ENCODE peak calls at places on chromosomes 13 and 19, in five cellular contexts. J, K, F, Q and Z are unnamed samples.
A peak's percentile ranks its signal among the peaks of the same experiment; 100 is the strongest.

GRCh38 chr13:32454886-32455593 is 27.1 kb upstream of the N4BP2L1 start:
- DNase-seq in K (no peak), F (no peak), Q (no peak), J (no peak), Z (no peak)

GRCh38 chr19:1123381-1123780 is 19.6 kb downstream of the GPX4 start:
- DNase-seq in J (no peak), Q (no peak), F (no peak), K (no peak), Z (no peak)

GRCh38 chr19:5789886-5790572 is 934 bp downstream of the DUS3L start:
- DNase-seq in Q (peak; percentile 50), F (no peak), J (no peak), K (no peak), Z (peak; percentile 80)

GRCh38 chr13:63696055-63696454 is 2280.4 kb upstream of the PCDH20 start:
- DNase-seq in F (no peak), K (no peak), J (no peak), Q (no peak), Z (no peak)

GRCh38 chr19:22332924-22333323 is 46.7 kb downstream of the ZNF729 start:
- DNase-seq in K (no peak), Q (no peak), J (no peak), F (no peak), Z (no peak)

GRCh38 chr13:94268661-94269060 is 210.8 kb downstream of the DCT start:
- DNase-seq in F (no peak), Q (no peak), K (no peak), J (no peak), Z (peak; percentile 84)

GRCh38 chr13:44052843-44053607 is 173.3 kb downstream of the LACC1 start:
- DNase-seq in F (no peak), Q (no peak), J (no peak), K (peak; percentile 27), Z (no peak)

GRCh38 chr13:109397285-109397684 is 389.1 kb downstream of the IRS2 start:
- DNase-seq in J (no peak), K (no peak), F (no peak), Q (no peak), Z (no peak)

GRCh38 chr13:71525004-71525403 is 342.0 kb downstream of the DACH1 start:
- DNase-seq in Q (no peak), K (no peak), J (no peak), F (no peak), Z (no peak)

GRCh38 chr19:1690570-1691307 is 38.3 kb upstream of the TCF3 start:
- DNase-seq in K (peak; percentile 57), J (no peak), Q (no peak), F (peak; percentile 90), Z (peak; percentile 82)

GRCh38 chr13:100673831-100674362 is 698 bp downstream of the TMTC4 start:
- DNase-seq in Q (no peak), K (peak; percentile 46), J (peak; percentile 28), F (no peak), Z (peak; percentile 98)

GRCh38 chr13:95185311-95185710 is 115.9 kb downstream of the ABCC4 start:
- DNase-seq in Q (no peak), F (no peak), K (no peak), J (no peak), Z (no peak)

GRCh38 chr13:80716610-80717081 is 375.7 kb upstream of the SPRY2 start:
- DNase-seq in K (no peak), F (no peak), Q (no peak), J (no peak), Z (no peak)

GRCh38 chr13:89066868-89067466 is 1395.8 kb downstream of the SLITRK5 start:
- DNase-seq in K (peak; percentile 40), J (peak; percentile 38), Q (peak; percentile 5), F (peak; percentile 19), Z (no peak)

GRCh38 chr13:27183561-27184147 is 12.0 kb upstream of the USP12 start:
- DNase-seq in Q (no peak), J (no peak), K (no peak), F (no peak), Z (no peak)

GRCh38 chr19:12090807-12091206 is 26.3 kb downstream of the ZNF844 start:
- DNase-seq in J (no peak), K (peak; percentile 46), F (peak; percentile 58), Q (peak; percentile 17), Z (peak; percentile 89)

GRCh38 chr13:112634102-112634501 is 46.1 kb upstream of the TUBGCP3 start:
- DNase-seq in Q (no peak), F (no peak), J (no peak), K (no peak), Z (no peak)

GRCh38 chr13:25001807-25002206 is 94.1 kb upstream of the PABPC3 start:
- DNase-seq in Q (no peak), F (no peak), K (no peak), J (no peak), Z (no peak)

GRCh38 chr19:13693933-13694332 is 70.4 kb upstream of the MRI1 start:
- DNase-seq in Q (no peak), J (no peak), K (no peak), F (no peak), Z (no peak)

GRCh38 chr19:17309962-17310461 is 649 bp downstream of the DDA1 start:
- DNase-seq in F (no peak), K (no peak), Q (no peak), J (no peak), Z (peak; percentile 92)

GRCh38 chr13:113595131-113595530 is 10.6 kb downstream of the TFDP1 start:
- DNase-seq in K (no peak), J (no peak), F (no peak), Q (no peak), Z (peak; percentile 68)

GRCh38 chr13:37448072-37448471 is 150.5 kb downstream of the POSTN start:
- DNase-seq in J (no peak), F (no peak), Q (no peak), K (no peak), Z (no peak)

GRCh38 chr19:50803633-50804419 is 13.6 kb downstream of the ACP4 start:
- DNase-seq in Q (no peak), F (peak; percentile 79), K (no peak), J (no peak), Z (peak; percentile 73)

GRCh38 chr19:40609561-40610395 is 8.6 kb downstream of the LTBP4 start:
- DNase-seq in K (peak; percentile 80), J (peak; percentile 88), Q (no peak), F (peak; percentile 99), Z (peak; percentile 100)

GRCh38 chr19:51808333-51808986 is 13.5 kb downstream of the FPR3 start:
- DNase-seq in J (no peak), F (peak; percentile 7), Q (no peak), K (no peak), Z (no peak)

GRCh38 chr19:11034449-11035213 is 54.6 kb upstream of the LDLR start:
- DNase-seq in J (no peak), K (no peak), F (no peak), Q (no peak), Z (no peak)

GRCh38 chr19:52248256-52248655 is 21.1 kb upstream of the ZNF766 start:
- DNase-seq in K (no peak), F (peak; percentile 34), J (peak; percentile 16), Q (no peak), Z (peak; percentile 65)

GRCh38 chr19:55704494-55705245 is 29.6 kb downstream of the EPN1 start:
- DNase-seq in J (no peak), K (no peak), F (no peak), Q (no peak), Z (peak; percentile 72)

GRCh38 chr13:39040206-39040605 is 1.9 kb downstream of the NHLRC3 start:
- DNase-seq in Q (no peak), F (no peak), K (no peak), J (no peak), Z (no peak)

GRCh38 chr13:100089633-100090032 is 740 bp downstream of the PCCA start:
- DNase-seq in J (no peak), Q (no peak), K (no peak), F (no peak), Z (peak; percentile 71)

GRCh38 chr19:51931921-51932320 is 4.6 kb downstream of the ZNF613 start:
- DNase-seq in Q (no peak), J (no peak), F (no peak), K (no peak), Z (no peak)

GRCh38 chr19:21694171-21694906 is 73.0 kb downstream of the ZNF100 start:
- DNase-seq in Q (no peak), J (no peak), F (no peak), K (no peak), Z (peak; percentile 62)

GRCh38 chr13:44842158-44842557 is 147.1 kb downstream of the NUFIP1 start:
- DNase-seq in J (no peak), Q (no peak), K (no peak), F (no peak), Z (peak; percentile 89)

GRCh38 chr19:38853214-38853613 is 3.4 kb upstream of the HNRNPL start:
- DNase-seq in Q (no peak), K (no peak), F (no peak), J (no peak), Z (no peak)
- H2AFZ ChIP-seq in Q (no peak overlapping the region), K (peak overlapping the region; percentile 77), F (peak overlapping the region; percentile 97), J (no peak overlapping the region), Z (peak overlapping the region; percentile 91)

GRCh38 chr13:78679329-78679728 is 20.4 kb upstream of the OBI1 start:
- DNase-seq in K (no peak), J (no peak), F (no peak), Q (no peak), Z (no peak)

GRCh38 chr13:78674638-78675037 is 15.7 kb upstream of the OBI1 start:
- DNase-seq in K (no peak), Q (no peak), J (no peak), F (no peak), Z (no peak)

GRCh38 chr13:78680611-78681010 is 21.7 kb upstream of the OBI1 start:
- DNase-seq in J (no peak), Q (no peak), F (no peak), K (no peak), Z (no peak)

GRCh38 chr13:78675112-78675511 is 16.2 kb upstream of the OBI1 start:
- DNase-seq in K (no peak), Q (no peak), J (no peak), F (no peak), Z (no peak)

DNA sequence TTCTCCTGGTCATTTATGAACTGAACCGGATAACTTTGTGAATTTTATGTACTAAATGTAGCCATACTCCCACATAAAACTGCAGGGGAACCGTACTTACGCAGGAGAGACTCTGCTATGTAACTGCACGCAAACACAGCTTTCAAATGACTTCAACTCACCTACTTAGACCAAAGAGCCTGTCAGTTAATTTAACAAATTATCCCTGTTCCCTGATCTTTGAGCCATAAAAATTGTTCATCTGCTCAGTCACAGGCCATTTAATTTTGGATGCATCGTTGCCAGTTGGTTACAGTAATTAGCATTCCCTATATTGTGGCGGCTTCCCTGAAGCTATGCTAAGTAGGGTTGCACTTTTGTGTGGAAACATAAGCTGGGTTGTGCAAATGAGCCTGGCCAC is 21.1 kb upstream of the OBI1 start:
- DNase-seq in F (no peak), J (no peak), K (no peak), Q (no peak), Z (no peak)
- H2AFZ ChIP-seq in F (no peak overlapping the region), J (no peak overlapping the region), K (no peak overlapping the region), Q (no peak overlapping the region), Z (no peak overlapping the region)

DNA sequence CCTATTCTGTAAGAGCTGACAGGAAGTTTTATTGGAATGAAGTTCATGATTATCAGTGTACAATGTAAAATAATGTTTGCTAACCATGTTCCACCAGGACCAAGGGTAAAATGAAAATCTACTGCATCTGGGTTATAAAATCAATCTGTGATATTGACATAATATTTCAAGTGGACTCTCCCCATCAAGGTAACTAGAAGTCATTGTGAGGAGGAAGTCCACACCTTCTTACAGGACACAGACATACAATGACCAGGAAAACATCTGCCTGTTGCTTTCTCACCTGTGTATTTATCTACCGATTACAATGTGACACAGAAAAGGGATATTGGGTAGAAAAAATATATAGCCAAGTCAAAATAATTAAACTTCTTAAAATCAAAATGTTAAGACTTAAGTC is 140.7 kb upstream of the RFC3 start:
- DNase-seq in J (no peak), F (no peak), K (no peak), Q (no peak), Z (no peak)
- H2AFZ ChIP-seq in J (peak overlapping the region; percentile 50), F (peak overlapping the region; percentile 67), K (no peak overlapping the region), Q (no peak overlapping the region), Z (no peak overlapping the region)

GRCh38 chr13:22736084-22736767 is 444.6 kb upstream of the SGCG start:
- DNase-seq in F (no peak), K (no peak), J (no peak), Q (no peak), Z (no peak)
- H2AFZ ChIP-seq in F (no peak overlapping the region), K (peak overlapping the region; percentile 15), J (peak overlapping the region; percentile 81), Q (no peak overlapping the region), Z (no peak overlapping the region)